ENCODE peak calls at places on chromosomes 4 and X, in four cellular contexts. B, F, K and W are unnamed samples.

GRCh38 chr4:71860643-71861042 is 76.8 kb upstream of the GC start:
- DNase-seq in K (no peak), F (no peak), B (no peak), W (peak; percentile 15)

GRCh38 chr4:650951-651883 is 22.9 kb downstream of the ATP5ME start:
- DNase-seq in B (no peak), K (no peak), F (peak; percentile 74), W (peak; percentile 88)

GRCh38 chr4:3605491-3605890 is 73.3 kb upstream of the LRPAP1 start:
- DNase-seq in K (no peak), B (no peak), F (no peak), W (peak; percentile 67)

GRCh38 chr4:1784789-1785591 is 8.1 kb upstream of the FGFR3 start:
- DNase-seq in B (no peak), K (no peak), F (no peak), W (peak; percentile 90)

GRCh38 chr4:7759221-7759620 is 180.4 kb downstream of the AFAP1 start:
- DNase-seq in K (no peak), F (no peak), B (no peak), W (no peak)

GRCh38 chr4:145814246-145814645 is 124.4 kb downstream of the ZNF827 start:
- DNase-seq in K (no peak), B (no peak), F (no peak), W (no peak)

GRCh38 chr4:89753601-89754066 is 83.3 kb downstream of the SNCA start:
- DNase-seq in B (peak; percentile 95), K (no peak), F (no peak), W (peak; percentile 41)

GRCh38 chrX:66028936-66029335 is 10.9 kb downstream of the VSIG4 start:
- DNase-seq in B (no peak), F (no peak), K (no peak), W (no peak)

GRCh38 chrX:132958086-132958703 is at the start of gene HS6ST2:
- DNase-seq in K (no peak), F (peak; percentile 68), B (no peak), W (peak; percentile 77)

GRCh38 chrX:54288277-54288676 is 69.6 kb downstream of the WNK3 start:
- DNase-seq in K (no peak), F (no peak), B (peak; percentile 1), W (no peak)

GRCh38 chr4:111398906-111399330 is 746.3 kb upstream of the FAM241A start:
- DNase-seq in B (peak; percentile 9), K (no peak), F (no peak), W (no peak)

GRCh38 chr4:160505724-160506123 is 1402.8 kb downstream of the RAPGEF2 start:
- DNase-seq in B (no peak), K (no peak), F (no peak), W (no peak)

GRCh38 chr4:16608123-16608522 is 290.3 kb downstream of the LDB2 start:
- DNase-seq in B (peak; percentile 80), F (no peak), K (no peak), W (peak; percentile 52)

GRCh38 chr4:7412586-7412975 is 22.1 kb downstream of the PSAPL1 start:
- DNase-seq in K (no peak), F (no peak), B (no peak), W (no peak)

GRCh38 chr4:14379148-14379547 is 623.1 kb upstream of the CPEB2 start:
- DNase-seq in F (no peak), K (no peak), B (peak; percentile 41), W (no peak)

GRCh38 chr4:172698256-172698655 is 470.4 kb upstream of the GALNT7 start:
- DNase-seq in F (no peak), K (no peak), B (no peak), W (no peak)

GRCh38 chr4:140243345-140243753 is 89.4 kb upstream of the MAML3 start:
- DNase-seq in K (no peak), B (no peak), F (no peak), W (no peak)

GRCh38 chr4:75771607-75772006 is 47.2 kb downstream of the USO1 start:
- DNase-seq in B (no peak), F (no peak), K (no peak), W (no peak)

GRCh38 chr4:177339794-177340374 is 30.2 kb downstream of the NEIL3 start:
- DNase-seq in B (peak; percentile 64), K (no peak), F (no peak), W (peak; percentile 52)

GRCh38 chr4:55311792-55312490 is 34.1 kb upstream of the SRD5A3 start:
- DNase-seq in F (no peak), B (no peak), K (no peak), W (no peak)

GRCh38 chrX:394830-395229 is 8.1 kb upstream of the PPP2R3B start:
- DNase-seq in B (no peak), K (no peak), F (no peak), W (no peak)

GRCh38 chr4:41358626-41359025 is 101.9 kb downstream of the UCHL1 start:
- DNase-seq in K (no peak), F (no peak), B (peak; percentile 69), W (peak; percentile 82)

GRCh38 chr4:187073820-187074219 is 350.2 kb upstream of the FAT1 start:
- DNase-seq in K (no peak), B (no peak), F (no peak), W (no peak)

GRCh38 chrX:33336783-33337182 is 125.4 kb upstream of the DMD start:
- DNase-seq in F (no peak), B (no peak), K (no peak), W (no peak)

GRCh38 chr4:39714171-39714570 is 16.2 kb downstream of the UBE2K start:
- DNase-seq in B (no peak), F (no peak), K (no peak), W (no peak)

GRCh38 chrX:39309721-39310152 is 508.5 kb downstream of the MID1IP1 start:
- DNase-seq in K (no peak), B (peak; percentile 8), F (no peak), W (no peak)

GRCh38 chr4:15444879-15445576 is 17.2 kb downstream of the C1QTNF7 start:
- DNase-seq in F (no peak), B (no peak), K (no peak), W (peak; percentile 4)

GRCh38 chr4:25229804-25230203 is 4.0 kb upstream of the PI4K2B start:
- DNase-seq in F (no peak), B (no peak), K (no peak), W (no peak)

GRCh38 chr4:4640692-4641091 is 98.8 kb upstream of the STX18 start:
- DNase-seq in F (no peak), K (no peak), B (peak; percentile 40), W (peak; percentile 36)

GRCh38 chrX:102599950-102600579 is 750 bp downstream of the ARMCX5 start:
- DNase-seq in B (peak; percentile 47), F (no peak), K (no peak), W (peak; percentile 27)

GRCh38 chr4:14269824-14270223 is 642.3 kb upstream of the BOD1L1 start:
- DNase-seq in B (no peak), K (no peak), F (no peak), W (no peak)

GRCh38 chr4:185657699-185658098 is 122.4 kb upstream of the PDLIM3 start:
- DNase-seq in F (no peak), K (no peak), B (no peak), W (no peak)

GRCh38 chr4:83197555-83198235 is 83.2 kb upstream of the PLAC8 start:
- DNase-seq in F (no peak), K (no peak), B (no peak), W (no peak)

GRCh38 chr4:142334931-142335330 is 511.2 kb downstream of the INPP4B start:
- DNase-seq in B (peak; percentile 77), K (no peak), F (no peak), W (no peak)

GRCh38 chrX:71908387-71908786 is 2.3 kb upstream of the NHSL2 start:
- DNase-seq in K (no peak), F (no peak), B (no peak), W (no peak)

GRCh38 chrX:104391905-104392304 is 137.2 kb upstream of the ESX1 start:
- DNase-seq in F (no peak), B (no peak), K (no peak), W (no peak)

GRCh38 chr4:164215113-164215741 is 538.7 kb upstream of the SMIM31 start:
- DNase-seq in B (no peak), K (no peak), F (no peak), W (peak; percentile 32)

GRCh38 chr4:81565137-81565870 is 93.6 kb upstream of the RASGEF1B start:
- DNase-seq in B (no peak), F (peak; percentile 42), K (no peak), W (peak; percentile 34)

GRCh38 chrX:120260369-120260768 is 9.8 kb downstream of the ZBTB33 start:
- DNase-seq in K (no peak), B (no peak), F (no peak), W (no peak)